ENCODE peak calls at places on chromosomes 3 and 15, in eight cellular contexts. U, R, X, M, V, H, G and A are unnamed samples. For H3K4me1, the result is how much of the 10 kb centered on the place peaks cover.

GRCh38 chr3:5006755-5007202 is 27.5 kb downstream of the BHLHE40 start:
- DNase-seq in U (no peak), R (no peak), X (no peak), M (no peak), V (no peak), H (peak), G (no peak), A (no peak)

GRCh38 chr3:172447611-172448579 is at the start of gene GHSR:
- DNase-seq in U (no peak), R (no peak), X (no peak), M (no peak), V (no peak), H (no peak), G (no peak), A (no peak)

GRCh38 chr3:43638594-43639447 is 17.0 kb upstream of the ANO10 start:
- DNase-seq in U (peak), R (peak), X (peak), M (no peak), V (no peak), H (peak), G (no peak), A (no peak)

GRCh38 chr15:34490421-34491193 is 53.0 kb upstream of the GOLGA8A start:
- DNase-seq in U (no peak), R (no peak), X (no peak), M (no peak), V (no peak), H (no peak), G (no peak), A (no peak)

GRCh38 chr3:172562881-172563835 is 39.9 kb upstream of the TNFSF10 start:
- DNase-seq in U (no peak), R (no peak), X (no peak), M (no peak), V (no peak), H (peak), G (no peak), A (peak)

GRCh38 chr15:75170203-75170602 is 31.5 kb upstream of the C15orf39 start:
- DNase-seq in U (no peak), R (no peak), X (no peak), M (no peak), V (no peak), H (no peak), G (no peak), A (no peak)

GRCh38 chr15:50009634-50010033 is 109.4 kb downstream of the ATP8B4 start:
- DNase-seq in U (no peak), R (no peak), X (no peak), M (no peak), V (no peak), H (peak), G (no peak), A (no peak)

GRCh38 chr3:160869825-160870224 is 113.8 kb downstream of the PPM1L start:
- DNase-seq in U (no peak), R (no peak), X (no peak), M (peak), V (no peak), H (peak), G (no peak), A (peak)

GRCh38 chr3:45628746-45629145 is 34.2 kb downstream of the LIMD1 start:
- DNase-seq in U (no peak), R (no peak), X (no peak), M (no peak), V (no peak), H (no peak), G (no peak), A (peak)

GRCh38 chr3:27729748-27730611 is 7.9 kb upstream of the EOMES start:
- DNase-seq in U (no peak), R (no peak), X (no peak), M (peak), V (no peak), H (no peak), G (no peak), A (peak)

GRCh38 chr3:46938118-46938517 is 38.4 kb downstream of the CCDC12 start:
- DNase-seq in U (no peak), R (no peak), X (no peak), M (no peak), V (no peak), H (peak), G (no peak), A (no peak)

GRCh38 chr15:29259233-29259632 is 10.4 kb downstream of the NSMCE3 start:
- DNase-seq in U (no peak), R (no peak), X (no peak), M (no peak), V (no peak), H (no peak), G (no peak), A (no peak)

GRCh38 chr15:96504371-96504770 is 173.9 kb downstream of the NR2F2 start:
- DNase-seq in U (no peak), R (no peak), X (no peak), M (no peak), V (no peak), H (no peak), G (no peak), A (no peak)

GRCh38 chr3:16316847-16317560 is 52.0 kb downstream of the OXNAD1 start:
- DNase-seq in U (no peak), R (no peak), X (no peak), M (no peak), V (no peak), H (no peak), G (no peak), A (no peak)

GRCh38 chr3:16311960-16312451 is 47.0 kb downstream of the OXNAD1 start:
- DNase-seq in U (peak), R (no peak), X (no peak), M (peak), V (no peak), H (peak), G (no peak), A (no peak)

GRCh38 chr3:16315623-16316022 is 50.6 kb downstream of the OXNAD1 start:
- DNase-seq in U (no peak), R (no peak), X (no peak), M (no peak), V (no peak), H (no peak), G (no peak), A (no peak)

GRCh38 chr3:16316396-16316795 is 51.4 kb downstream of the OXNAD1 start:
- DNase-seq in U (no peak), R (no peak), X (no peak), M (no peak), V (no peak), H (no peak), G (no peak), A (no peak)

DNA sequence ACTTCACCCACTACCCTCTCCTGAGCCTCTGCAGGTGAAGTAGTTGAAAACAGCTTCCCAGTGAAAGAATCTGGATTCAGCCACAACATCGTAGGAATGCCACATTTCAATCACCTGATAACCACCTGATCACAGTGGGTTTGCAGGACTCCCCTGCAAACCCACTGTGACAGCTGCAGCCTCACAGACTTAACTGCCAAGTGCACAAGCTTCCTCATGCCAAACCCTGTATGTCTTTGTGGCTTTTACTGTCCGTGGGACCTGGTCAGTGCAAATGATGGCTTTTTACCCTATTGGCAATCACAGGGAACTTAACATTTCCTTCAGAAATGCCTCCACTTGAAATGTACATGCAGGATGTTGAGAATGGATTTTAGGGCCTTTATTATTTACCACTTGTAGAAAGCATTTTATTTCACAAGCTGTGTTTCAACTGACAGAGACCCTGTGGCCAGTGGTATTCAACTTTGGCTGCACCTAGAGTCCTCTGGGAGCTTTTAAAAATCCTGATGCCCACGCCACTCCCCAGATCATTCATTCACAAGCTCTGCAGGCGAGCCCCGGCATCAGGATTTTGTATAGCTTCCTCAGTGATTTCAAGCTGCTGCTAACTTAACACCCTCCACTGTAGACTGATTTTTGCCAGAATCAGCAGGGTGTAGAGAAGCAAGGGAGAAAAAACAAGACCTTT is 49.1 kb downstream of the OXNAD1 start:
- DNase-seq in U (no peak), R (no peak), X (no peak), M (no peak), V (no peak), H (no peak), G (no peak), A (no peak)
- H3K4me1 ChIP-seq in U (under half), R (under half), X (under half), M (under half), V (under half), H (under half), G (under half), A (under half)

GRCh38 chr15:31484369-31484951 is 157.8 kb downstream of the KLF13 start:
- DNase-seq in U (peak), R (no peak), X (peak), M (no peak), V (no peak), H (no peak), G (peak), A (no peak)

GRCh38 chr15:31485431-31485830 is 158.8 kb downstream of the KLF13 start:
- DNase-seq in U (no peak), R (no peak), X (no peak), M (no peak), V (no peak), H (no peak), G (peak), A (no peak)

GRCh38 chr15:31483053-31483923 is 156.7 kb downstream of the KLF13 start:
- DNase-seq in U (no peak), R (no peak), X (peak), M (no peak), V (no peak), H (no peak), G (peak), A (peak)

GRCh38 chr15:31484986-31485385 is 158.4 kb downstream of the KLF13 start:
- DNase-seq in U (peak), R (no peak), X (peak), M (no peak), V (no peak), H (no peak), G (peak), A (no peak)

DNA sequence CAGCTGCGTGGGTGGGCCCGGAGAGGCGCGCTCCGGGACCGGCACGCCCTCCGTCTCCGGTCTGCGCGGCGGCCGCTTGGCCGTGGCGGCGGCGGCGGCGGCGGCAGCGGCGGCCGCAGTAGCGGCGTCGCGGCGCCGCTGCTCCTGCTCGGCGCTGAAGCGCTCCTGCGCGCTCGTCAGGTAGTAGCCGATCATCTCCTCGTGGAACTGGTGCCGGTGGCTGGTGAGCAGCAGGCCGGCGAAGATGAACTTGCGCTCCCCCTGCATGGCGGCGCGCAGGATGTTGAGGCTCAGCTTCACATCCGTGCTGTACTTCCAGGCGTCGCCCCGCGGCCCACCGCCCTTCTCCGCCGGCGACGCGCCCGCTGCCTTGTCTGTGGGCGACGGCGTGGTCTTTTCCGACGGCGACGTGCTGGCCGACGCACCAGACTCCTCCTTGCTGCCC is 157.3 kb downstream of the KLF13 start:
- DNase-seq in U (no peak), R (no peak), X (peak), M (no peak), V (no peak), H (no peak), G (peak), A (no peak)
- H3K4me3 ChIP-seq in U (no peak), R (no peak), X (no peak), M (no peak), V (peak), H (no peak), G (no peak), A (no peak)

DNA sequence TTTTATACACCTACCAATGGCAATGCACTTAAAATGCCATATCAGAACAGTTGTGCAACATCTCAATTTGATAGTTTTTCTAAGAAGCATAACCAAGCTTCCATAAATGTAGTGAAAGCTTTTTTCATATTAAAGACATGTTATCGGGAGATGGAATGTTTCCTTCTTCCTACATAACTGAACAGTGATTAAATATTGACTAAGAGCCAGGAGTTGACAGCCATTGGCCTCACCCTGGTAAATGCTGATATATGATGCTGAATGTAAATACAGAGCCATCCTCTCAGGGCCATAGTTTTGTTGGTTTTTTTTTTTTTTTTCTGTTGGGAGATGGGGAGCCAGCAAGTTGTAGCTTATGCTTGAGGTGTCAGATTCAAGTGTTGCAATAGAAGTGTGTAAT is 203.4 kb upstream of the IL12A start:
- DNase-seq in U (no peak), R (no peak), X (no peak), M (no peak), V (no peak), H (no peak), G (no peak), A (peak)
- H3K4me1 ChIP-seq in U (half or more), R (under half), X (half or more), M (under half), V (under half), H (under half), G (half or more), A (under half)

GRCh38 chr3:62378329-62378789 is 5.0 kb upstream of the FEZF2 start:
- DNase-seq in U (no peak), R (no peak), X (no peak), M (no peak), V (no peak), H (no peak), G (no peak), A (no peak)
- H3K4me3 ChIP-seq in U (no peak), R (no peak), X (no peak), M (no peak), V (no peak), H (no peak), G (no peak), A (no peak)

GRCh38 chr3:149588909-149589308 is 68.9 kb downstream of the WWTR1 start:
- DNase-seq in U (no peak), R (no peak), X (no peak), M (no peak), V (no peak), H (no peak), G (no peak), A (no peak)
- H3K4me1 ChIP-seq in U (under half), R (half or more), X (half or more), M (half or more), V (under half), H (under half), G (under half), A (under half)

DNA sequence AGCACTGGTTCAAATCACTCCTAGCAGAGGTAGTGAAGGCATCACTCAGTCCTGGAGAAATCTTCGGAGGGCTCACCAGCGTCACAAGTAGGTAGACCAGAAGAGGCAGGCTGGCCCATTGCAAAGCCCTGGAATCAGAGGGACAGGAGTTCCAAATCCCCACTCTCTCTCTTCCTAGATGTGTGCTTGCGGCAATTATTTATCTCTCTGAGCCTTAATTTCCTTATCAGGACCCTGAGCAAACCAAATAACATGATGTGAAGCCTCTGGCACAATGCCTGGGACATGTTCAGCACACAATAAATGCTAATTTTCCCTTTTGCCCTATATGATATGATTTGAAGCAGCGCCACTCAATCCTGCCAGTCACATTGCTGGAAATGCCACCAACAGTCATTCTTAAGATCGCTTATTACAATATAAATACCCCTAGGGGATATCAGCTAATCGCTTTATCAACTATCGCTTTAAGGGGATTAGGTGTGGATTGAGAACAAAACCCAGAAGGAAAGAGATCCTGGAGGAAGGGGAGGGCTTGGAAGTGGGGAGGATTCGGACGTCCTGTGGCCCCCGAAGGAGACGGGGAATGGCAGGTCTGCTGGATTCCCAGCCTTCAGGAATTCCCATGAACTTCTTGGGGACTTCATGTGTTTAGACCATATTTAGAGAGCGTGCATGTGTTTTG is 59.5 kb upstream of the TSEN2 start:
- DNase-seq in U (no peak), R (no peak), X (no peak), M (no peak), V (no peak), H (no peak), G (no peak), A (no peak)
- H3K4me3 ChIP-seq in U (no peak), R (no peak), X (no peak), M (no peak), V (no peak), H (no peak), G (no peak), A (no peak)

DNA sequence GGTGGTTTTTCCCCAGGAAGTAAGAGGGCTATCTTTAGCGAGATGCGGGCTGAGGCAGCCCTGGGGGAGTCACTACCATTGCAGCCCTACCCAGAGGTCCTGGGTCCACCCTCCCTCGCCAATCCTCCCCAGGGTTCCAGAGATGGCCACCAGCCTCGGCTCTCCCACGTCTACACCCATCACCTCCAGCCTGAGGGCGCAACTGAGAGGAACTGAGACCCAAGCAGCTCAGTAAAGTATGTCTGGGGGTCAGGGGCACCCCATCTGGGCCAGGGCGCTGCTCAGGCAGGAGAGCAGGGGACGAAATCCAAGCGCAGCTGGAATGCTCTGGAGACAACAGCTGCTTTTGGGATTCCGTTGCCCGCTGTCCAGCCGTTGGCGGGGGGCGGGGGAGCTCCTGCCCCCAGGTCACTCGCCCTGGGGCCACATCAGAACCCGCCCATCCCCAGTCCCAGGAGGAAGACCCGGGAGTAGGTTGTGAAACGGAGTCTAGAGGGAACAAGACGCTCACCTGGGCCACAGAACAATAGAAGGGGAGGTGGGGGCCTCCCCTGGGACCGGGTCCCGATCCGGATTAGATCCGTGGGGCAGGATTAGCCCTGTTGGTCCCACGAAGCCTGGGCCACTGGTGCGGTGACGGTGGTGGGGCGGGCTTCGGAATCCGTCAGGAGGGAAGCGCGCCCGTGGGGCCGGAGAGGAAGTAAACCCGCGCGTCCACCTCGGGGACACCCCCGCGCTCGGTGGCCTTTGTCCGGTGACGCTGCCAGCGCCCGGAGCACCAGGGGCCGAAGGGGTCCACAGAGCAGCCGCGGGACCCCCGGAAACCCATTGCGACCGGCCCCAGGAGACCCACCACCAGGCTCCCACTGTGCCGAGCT is 1.3 kb upstream of the NDUFAF3 start:
- DNase-seq in U (peak), R (no peak), X (peak), M (peak), V (no peak), H (peak), G (no peak), A (peak)
- H3K4me1 ChIP-seq in U (under half), R (half or more), X (half or more), M (under half), V (under half), H (half or more), G (under half), A (under half)

GRCh38 chr3:95348879-95349278 is 1286.0 kb downstream of the NSUN3 start:
- DNase-seq in U (no peak), R (no peak), X (no peak), M (no peak), V (no peak), H (no peak), G (no peak), A (no peak)
- H3K4me3 ChIP-seq in U (no peak), R (no peak), X (no peak), M (no peak), V (no peak), H (no peak), G (no peak), A (no peak)